ENCODE peak calls at places on chromosomes 1 and 21, in five cellular contexts. One of them, this sample, is unnamed.

GRCh38 chr1:162060314-162060713 is 9.2 kb upstream of the NOS1AP start:
- DNase-seq in ovary: no peak
- DNase-seq in H1: no peak
- DNase-seq in stomach: no peak
- DNase-seq in tibial nerve: no peak
- DNase-seq in this sample: no peak

GRCh38 chr1:70041317-70042045 is 163.9 kb downstream of the LRRC40 start:
- DNase-seq in stomach: no peak
- DNase-seq in tibial nerve: no peak
- DNase-seq in ovary: no peak
- DNase-seq in H1: no peak
- DNase-seq in this sample: no peak

GRCh38 chr1:21292991-21293536 is 2.8 kb upstream of the ECE1 start:
- DNase-seq in tibial nerve: no peak
- DNase-seq in stomach: no peak
- DNase-seq in ovary: no peak
- DNase-seq in H1: no peak
- DNase-seq in this sample: no peak

GRCh38 chr1:116309090-116309870 is 63.8 kb upstream of the ATP1A1 start:
- DNase-seq in ovary: no peak
- DNase-seq in H1: no peak
- DNase-seq in stomach: no peak
- DNase-seq in tibial nerve: no peak
- DNase-seq in this sample: no peak

GRCh38 chr1:219434285-219434950 is 178.5 kb downstream of the ZC3H11B start:
- DNase-seq in ovary: no peak
- DNase-seq in H1: no peak
- DNase-seq in stomach: no peak
- DNase-seq in tibial nerve: no peak
- DNase-seq in this sample: no peak

GRCh38 chr1:232334811-232335210 is 295.1 kb downstream of the SIPA1L2 start:
- DNase-seq in H1: no peak
- DNase-seq in ovary: no peak
- DNase-seq in stomach: no peak
- DNase-seq in tibial nerve: no peak
- DNase-seq in this sample: no peak

GRCh38 chr1:156785458-156785857 is 18.1 kb downstream of the PRCC start:
- DNase-seq in ovary: no peak
- DNase-seq in H1: no peak
- DNase-seq in tibial nerve: no peak
- DNase-seq in stomach: no peak
- DNase-seq in this sample: no peak

GRCh38 chr21:27695246-27695645 is 728.4 kb upstream of the ADAMTS5 start:
- DNase-seq in tibial nerve: no peak
- DNase-seq in H1: no peak
- DNase-seq in stomach: no peak
- DNase-seq in ovary: no peak
- DNase-seq in this sample: no peak

GRCh38 chr1:108117908-108118902 is 81.9 kb downstream of the SLC25A24 start:
- DNase-seq in stomach: no peak
- DNase-seq in tibial nerve: no peak
- DNase-seq in H1: no peak
- DNase-seq in ovary: no peak
- DNase-seq in this sample: no peak

GRCh38 chr1:53697671-53698380 is 41.1 kb downstream of the GLIS1 start:
- DNase-seq in tibial nerve: peak; percentile 18
- DNase-seq in H1: no peak
- DNase-seq in stomach: no peak
- DNase-seq in ovary: no peak
- DNase-seq in this sample: peak; percentile 20

GRCh38 chr1:55468438-55468837 is 253.3 kb upstream of the USP24 start:
- DNase-seq in stomach: no peak
- DNase-seq in tibial nerve: no peak
- DNase-seq in ovary: no peak
- DNase-seq in H1: no peak
- DNase-seq in this sample: no peak

GRCh38 chr1:230317823-230318819 is 108.0 kb downstream of the PGBD5 start:
- DNase-seq in stomach: peak; percentile 52
- DNase-seq in ovary: no peak
- DNase-seq in tibial nerve: no peak
- DNase-seq in H1: no peak
- DNase-seq in this sample: peak; percentile 39

GRCh38 chr1:244413736-244414135 is 38.0 kb downstream of the ADSS2 start:
- DNase-seq in tibial nerve: no peak
- DNase-seq in H1: no peak
- DNase-seq in stomach: no peak
- DNase-seq in ovary: no peak
- DNase-seq in this sample: no peak

GRCh38 chr1:211013346-211014240 is 120.4 kb downstream of the KCNH1 start:
- DNase-seq in ovary: no peak
- DNase-seq in H1: no peak
- DNase-seq in tibial nerve: no peak
- DNase-seq in stomach: no peak
- DNase-seq in this sample: no peak

GRCh38 chr21:29424728-29425127 is 126.0 kb downstream of the BACH1 start:
- DNase-seq in stomach: no peak
- DNase-seq in tibial nerve: no peak
- DNase-seq in H1: no peak
- DNase-seq in ovary: no peak
- DNase-seq in this sample: no peak
- TF ChIP-seq EP300 in stomach: no peak
- TF ChIP-seq EP300 in tibial nerve: no peak
- TF ChIP-seq EP300 in H1: no peak
- TF ChIP-seq EP300 in ovary: no peak
- TF ChIP-seq EP300 in this sample: no peak

GRCh38 chr1:46203738-46204405 is 738 bp downstream of the LURAP1 start:
- DNase-seq in ovary: no peak
- DNase-seq in H1: no peak
- DNase-seq in tibial nerve: no peak
- DNase-seq in stomach: no peak
- DNase-seq in this sample: no peak
- H3K27ac ChIP-seq in ovary: peak overlapping the region; percentile 73
- H3K27ac ChIP-seq in H1: no peak overlapping the region
- H3K27ac ChIP-seq in tibial nerve: peak overlapping the region; percentile 88
- H3K27ac ChIP-seq in stomach: peak overlapping the region; percentile 80
- H3K27ac ChIP-seq in this sample: peak overlapping the region; percentile 88

GRCh38 chr1:160550572-160551034 is 27.5 kb upstream of the SLAMF6 start:
- DNase-seq in H1: peak; percentile 17
- DNase-seq in stomach: no peak
- DNase-seq in tibial nerve: no peak
- DNase-seq in ovary: no peak
- DNase-seq in this sample: no peak
- H3K4me1 ChIP-seq in H1: no peaks in the 10 kb centered on the region
- H3K4me1 ChIP-seq in stomach: peaks cover 4% of the 10 kb centered on the region
- H3K4me1 ChIP-seq in tibial nerve: no peaks in the 10 kb centered on the region
- H3K4me1 ChIP-seq in ovary: no peaks in the 10 kb centered on the region
- H3K4me1 ChIP-seq in this sample: no peaks in the 10 kb centered on the region

GRCh38 chr1:203536981-203537455 is 43.1 kb downstream of the OPTC start:
- DNase-seq in tibial nerve: peak; percentile 77
- DNase-seq in H1: no peak
- DNase-seq in ovary: no peak
- DNase-seq in stomach: peak; percentile 79
- DNase-seq in this sample: peak; percentile 23
- TF ChIP-seq EP300 in tibial nerve: no peak
- TF ChIP-seq EP300 in H1: no peak
- TF ChIP-seq EP300 in ovary: no peak
- TF ChIP-seq EP300 in stomach: no peak
- TF ChIP-seq EP300 in this sample: no peak

GRCh38 chr1:241177665-241178064 is 179.3 kb downstream of the RGS7 start:
- DNase-seq in ovary: no peak
- DNase-seq in stomach: no peak
- DNase-seq in H1: no peak
- DNase-seq in tibial nerve: no peak
- DNase-seq in this sample: no peak
- H3K27ac ChIP-seq in ovary: no peak overlapping the region
- H3K27ac ChIP-seq in stomach: no peak overlapping the region
- H3K27ac ChIP-seq in H1: no peak overlapping the region
- H3K27ac ChIP-seq in tibial nerve: no peak overlapping the region
- H3K27ac ChIP-seq in this sample: no peak overlapping the region

GRCh38 chr1:206694551-206695124 is 9.9 kb downstream of the MAPKAPK2 start:
- DNase-seq in stomach: no peak
- DNase-seq in tibial nerve: no peak
- DNase-seq in ovary: no peak
- DNase-seq in H1: no peak
- DNase-seq in this sample: no peak
- H3K4me1 ChIP-seq in stomach: peaks cover 100% of the 10 kb centered on the region
- H3K4me1 ChIP-seq in tibial nerve: no peaks in the 10 kb centered on the region
- H3K4me1 ChIP-seq in ovary: peaks cover 42% of the 10 kb centered on the region
- H3K4me1 ChIP-seq in H1: peaks cover 15% of the 10 kb centered on the region
- H3K4me1 ChIP-seq in this sample: peaks cover 55% of the 10 kb centered on the region

GRCh38 chr1:194919146-194919545 is 1689.1 kb downstream of the KCNT2 start:
- DNase-seq in tibial nerve: no peak
- DNase-seq in stomach: no peak
- DNase-seq in H1: no peak
- DNase-seq in ovary: no peak
- DNase-seq in this sample: no peak
- TF ChIP-seq EP300 in tibial nerve: no peak
- TF ChIP-seq EP300 in stomach: no peak
- TF ChIP-seq EP300 in H1: no peak
- TF ChIP-seq EP300 in ovary: no peak
- TF ChIP-seq EP300 in this sample: no peak

GRCh38 chr1:8078176-8078671 is 52.1 kb upstream of the ERRFI1 start:
- DNase-seq in tibial nerve: no peak
- DNase-seq in ovary: no peak
- DNase-seq in stomach: no peak
- DNase-seq in H1: no peak
- DNase-seq in this sample: no peak
- H3K27ac ChIP-seq in tibial nerve: peak overlapping the region; percentile 52
- H3K27ac ChIP-seq in ovary: no peak overlapping the region
- H3K27ac ChIP-seq in stomach: peak overlapping the region; percentile 76
- H3K27ac ChIP-seq in H1: no peak overlapping the region
- H3K27ac ChIP-seq in this sample: peak overlapping the region; percentile 65

DNA sequence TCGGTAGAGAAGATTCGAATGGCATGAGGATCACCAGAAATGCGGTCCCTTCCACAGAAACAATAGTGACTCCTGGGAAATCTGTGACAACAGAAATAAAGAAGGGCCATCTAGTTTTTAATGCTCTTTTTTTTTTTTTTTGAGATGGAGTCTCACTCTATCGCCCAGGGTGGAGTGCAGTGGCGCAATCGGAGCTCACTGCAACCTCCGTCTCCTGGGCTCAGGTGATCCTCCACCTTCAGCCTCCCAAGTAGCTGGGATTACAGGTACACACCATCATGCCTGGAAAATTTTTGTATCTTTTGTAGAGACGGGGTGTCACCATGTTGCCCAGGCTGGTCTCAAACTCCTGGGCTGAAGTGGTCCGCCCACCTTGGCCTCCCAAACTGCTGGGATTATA is 43.9 kb downstream of the L1TD1 start:
- DNase-seq in ovary: no peak
- DNase-seq in tibial nerve: no peak
- DNase-seq in stomach: no peak
- DNase-seq in H1: no peak
- DNase-seq in this sample: no peak
- H3K4me1 ChIP-seq in ovary: no peaks in the 10 kb centered on the region
- H3K4me1 ChIP-seq in tibial nerve: no peaks in the 10 kb centered on the region
- H3K4me1 ChIP-seq in stomach: peaks cover 15% of the 10 kb centered on the region
- H3K4me1 ChIP-seq in H1: peaks cover 5% of the 10 kb centered on the region
- H3K4me1 ChIP-seq in this sample: no peaks in the 10 kb centered on the region

DNA sequence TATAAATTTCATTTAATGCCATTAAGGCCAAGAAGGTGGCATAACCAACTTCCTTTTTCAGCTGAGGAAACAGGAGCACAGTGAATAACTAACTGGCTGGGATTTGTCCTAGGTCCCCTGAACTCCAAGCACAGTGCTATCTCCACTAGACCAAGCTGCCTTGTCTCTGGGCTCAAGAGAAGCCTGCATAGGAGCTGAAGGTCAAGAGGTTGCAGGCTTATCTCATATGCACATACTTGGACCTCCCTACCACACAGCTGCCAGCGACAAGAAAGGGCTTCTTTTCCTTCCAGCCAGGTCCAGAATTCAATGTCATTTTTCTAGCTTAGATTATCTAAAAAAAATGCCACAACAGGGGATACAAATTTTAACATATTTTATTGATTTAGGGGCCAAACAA is 27.1 kb downstream of the AK2 start:
- DNase-seq in ovary: no peak
- DNase-seq in tibial nerve: no peak
- DNase-seq in stomach: no peak
- DNase-seq in H1: no peak
- DNase-seq in this sample: no peak
- TF ChIP-seq EP300 in ovary: no peak
- TF ChIP-seq EP300 in tibial nerve: no peak
- TF ChIP-seq EP300 in stomach: no peak
- TF ChIP-seq EP300 in H1: no peak
- TF ChIP-seq EP300 in this sample: no peak